ENCODE peak calls at places on chromosome 17, in ten cellular contexts. X, G, V, P, F, N, R, S, Y and H are unnamed samples.

GRCh38 chr17:4161179-4161559 is 18.2 kb downstream of the CYB5D2 start:
- DNase-seq in Y (peak), V (no peak), N (peak), P (no peak), F (no peak), R (no peak), S (no peak), X (peak), G (no peak), H (no peak)

GRCh38 chr17:78727476-78728229 is 54.4 kb downstream of the CYTH1 start:
- DNase-seq in V (no peak), X (no peak), S (no peak), R (no peak), Y (no peak), P (no peak), N (no peak), F (no peak), G (no peak), H (no peak)

GRCh38 chr17:69425978-69426377 is 11.5 kb downstream of the MAP2K6 start:
- DNase-seq in P (no peak), F (no peak), S (no peak), R (no peak), Y (no peak), N (no peak), V (no peak), X (no peak), G (no peak), H (no peak)

GRCh38 chr17:73612074-73612473 is 32.2 kb downstream of the SDK2 start:
- DNase-seq in Y (no peak), F (no peak), R (no peak), G (no peak), S (no peak), X (no peak), V (no peak), P (no peak), N (no peak), H (no peak)

GRCh38 chr17:82281502-82282238 is 8.2 kb upstream of the CSNK1D start:
- DNase-seq in R (no peak), S (no peak), V (no peak), Y (no peak), G (no peak), F (no peak), X (no peak), P (no peak), N (no peak), H (no peak)

GRCh38 chr17:57735707-57736106 is 9.4 kb downstream of the CCDC182 start:
- DNase-seq in R (peak), V (peak), S (peak), F (no peak), X (no peak), G (peak), P (no peak), Y (no peak), N (no peak), H (no peak)

GRCh38 chr17:38743556-38744171 is 4.5 kb downstream of the PCGF2 start:
- DNase-seq in S (no peak), Y (no peak), X (peak), V (no peak), G (no peak), P (no peak), F (peak), R (peak), N (no peak), H (no peak)

GRCh38 chr17:79185671-79186070 is 111.0 kb downstream of the ENGASE start:
- DNase-seq in X (no peak), V (no peak), G (no peak), Y (no peak), F (no peak), S (no peak), P (no peak), R (no peak), N (no peak), H (no peak)

GRCh38 chr17:29279397-29280070 is 14.4 kb downstream of the NUFIP2 start:
- DNase-seq in F (no peak), P (no peak), S (no peak), X (no peak), Y (no peak), R (no peak), G (no peak), V (no peak), N (no peak), H (no peak)

GRCh38 chr17:29238133-29238850 is 8.4 kb upstream of the CRYBA1 start:
- DNase-seq in F (no peak), Y (peak), X (no peak), N (no peak), P (no peak), V (no peak), S (no peak), G (no peak), R (no peak), H (no peak)

GRCh38 chr17:61490540-61490975 is 38.3 kb downstream of the TBX4 start:
- DNase-seq in R (no peak), V (no peak), G (no peak), X (peak), P (no peak), N (no peak), F (no peak), Y (peak), S (no peak), H (no peak)

GRCh38 chr17:39563476-39563875 is 44.2 kb downstream of the NEUROD2 start:
- DNase-seq in R (no peak), Y (peak), S (peak), N (no peak), X (no peak), V (no peak), G (no peak), F (peak), P (no peak), H (no peak)

GRCh38 chr17:82065638-82066303 is at the start of gene DUS1L:
- DNase-seq in Y (peak), R (no peak), S (peak), P (peak), X (peak), G (peak), V (no peak), N (no peak), F (peak), H (peak)

GRCh38 chr17:59373879-59374495 is 42.5 kb downstream of the YPEL2 start:
- DNase-seq in Y (peak), R (no peak), S (peak), P (no peak), N (no peak), G (no peak), V (no peak), F (no peak), X (peak), H (no peak)

GRCh38 chr17:76935331-76935730 is 67.1 kb downstream of the MGAT5B start:
- DNase-seq in V (no peak), N (no peak), F (no peak), R (no peak), X (no peak), P (no peak), S (no peak), G (no peak), Y (peak), H (no peak)

GRCh38 chr17:39235555-39236221 is 9.9 kb upstream of the STAC2 start:
- DNase-seq in S (peak), R (peak), P (peak), X (peak), N (no peak), F (peak), V (peak), G (peak), Y (peak), H (peak)